ENCODE peak calls at places on chromosomes 5 and 9, in seven cellular contexts. J is A673; D is esophagus squamous epithelium; C is dorsolateral prefrontal cortex; S is CD8-positive, alpha-beta memory T cell; Z is brain microvascular endothelial cell; K is tibial nerve. P is an unnamed sample. For H3K27me3, the result is how much of the 10 kb centered on the place peaks cover.

GRCh38 chr9:137034709-137035506 is 3.0 kb upstream of the FUT7 start:
- DNase-seq in D (no peak), K (peak), S (peak), Z (peak), J (peak), C (peak), P (peak)

GRCh38 chr9:137756045-137756744 is 121.4 kb upstream of the CACNA1B start:
- DNase-seq in Z (no peak), J (no peak), D (no peak), C (no peak), K (no peak), S (no peak), P (no peak)

GRCh38 chr5:173315495-173316352 is 12.5 kb downstream of the STC2 start:
- DNase-seq in S (no peak), C (no peak), J (peak), D (no peak), Z (peak), K (peak), P (no peak)

GRCh38 chr9:26669641-26670040 is 223.0 kb downstream of the CAAP1 start:
- DNase-seq in S (no peak), J (no peak), Z (no peak), D (no peak), C (no peak), K (no peak), P (no peak)

GRCh38 chr5:64635056-64635686 is 55.1 kb upstream of the SHISAL2B start:
- DNase-seq in D (no peak), C (no peak), K (no peak), S (no peak), Z (no peak), J (peak), P (no peak)

GRCh38 chr9:17349816-17350215 is 215.0 kb downstream of the CNTLN start:
- DNase-seq in Z (peak), K (no peak), C (no peak), D (no peak), J (no peak), S (no peak), P (no peak)

GRCh38 chr9:122158202-122158601 is 1.4 kb downstream of the NDUFA8 start:
- DNase-seq in S (no peak), D (no peak), K (no peak), Z (peak), C (no peak), J (peak), P (peak)

GRCh38 chr5:84069608-84070179 is 315.0 kb downstream of the EDIL3 start:
- DNase-seq in K (no peak), D (no peak), Z (no peak), J (no peak), S (no peak), C (no peak), P (no peak)

GRCh38 chr9:738209-738915 is 103.1 kb upstream of the DMRT1 start:
- DNase-seq in C (no peak), Z (peak), K (no peak), D (no peak), S (no peak), J (no peak), P (no peak)

GRCh38 chr5:82278711-82279370 is 687 bp upstream of the RPS23 start:
- DNase-seq in D (no peak), Z (no peak), S (no peak), J (no peak), C (no peak), K (no peak), P (no peak)

GRCh38 chr5:104189031-104189430 is 626.4 kb upstream of the NUDT12 start:
- DNase-seq in J (no peak), C (no peak), S (no peak), Z (peak), K (no peak), D (no peak), P (no peak)

GRCh38 chr9:34578241-34579096 is 11.1 kb downstream of the CNTFR start:
- DNase-seq in Z (peak), D (no peak), K (no peak), C (peak), J (peak), S (no peak), P (no peak)

GRCh38 chr5:16888694-16889124 is 47.4 kb downstream of the MYO10 start:
- DNase-seq in C (no peak), D (no peak), J (peak), K (no peak), Z (peak), S (no peak), P (no peak)

GRCh38 chr9:84557751-84558150 is 111.8 kb upstream of the NTRK2 start:
- DNase-seq in J (no peak), C (no peak), D (no peak), Z (no peak), S (no peak), K (no peak), P (no peak)

GRCh38 chr5:112762113-112762810 is 24.6 kb downstream of the APC start:
- DNase-seq in J (no peak), Z (no peak), C (no peak), D (no peak), S (no peak), K (no peak), P (no peak)

GRCh38 chr9:83067579-83067978 is 4.6 kb upstream of the RASEF start:
- DNase-seq in S (no peak), Z (no peak), D (no peak), K (no peak), C (no peak), J (no peak), P (no peak)

GRCh38 chr9:21965401-21965951 is 28.7 kb downstream of the CDKN2A start:
- DNase-seq in C (no peak), D (no peak), K (no peak), Z (peak), S (peak), J (no peak), P (peak)

GRCh38 chr5:50420343-50420935 is 20.6 kb downstream of the EMB start:
- DNase-seq in S (no peak), Z (no peak), J (no peak), C (no peak), K (no peak), D (no peak), P (no peak)

GRCh38 chr9:106862946-106863740 is at the start of gene ZNF462:
- DNase-seq in D (no peak), Z (peak), C (peak), K (peak), J (peak), S (no peak), P (no peak)

GRCh38 chr9:13863112-13863511 is 450.8 kb downstream of the NFIB start:
- DNase-seq in D (no peak), J (peak), C (peak), Z (no peak), S (no peak), K (peak), P (no peak)

GRCh38 chr5:53478411-53479044 is 1.9 kb upstream of the FST start:
- DNase-seq in C (no peak), S (no peak), Z (peak), D (no peak), J (peak), K (peak), P (no peak)

GRCh38 chr5:123673107-123673506 is 161.1 kb downstream of the CSNK1G3 start:
- DNase-seq in C (no peak), K (no peak), J (no peak), S (no peak), D (no peak), Z (no peak), P (no peak)

GRCh38 chr5:148875205-148875875 is 48.9 kb downstream of the ADRB2 start:
- DNase-seq in K (no peak), Z (peak), J (no peak), D (no peak), C (no peak), S (no peak), P (no peak)

GRCh38 chr9:90385126-90385525 is 257.5 kb downstream of the DIRAS2 start:
- DNase-seq in C (no peak), D (no peak), Z (no peak), K (no peak), S (no peak), J (no peak), P (no peak)

GRCh38 chr5:159343295-159344094 is 13.2 kb upstream of the IL12B start:
- DNase-seq in C (no peak), S (no peak), K (no peak), Z (no peak), J (no peak), D (no peak), P (no peak)

GRCh38 chr5:142669479-142669878 is 16.4 kb downstream of the FGF1 start:
- DNase-seq in S (no peak), J (no peak), Z (no peak), C (no peak), K (no peak), D (no peak), P (no peak)

GRCh38 chr5:68348447-68349222 is 133.1 kb downstream of the PIK3R1 start:
- DNase-seq in K (no peak), C (no peak), S (no peak), Z (no peak), J (no peak), D (no peak), P (no peak)

GRCh38 chr9:137114613-137115393 is at the start of gene DPP7:
- DNase-seq in C (peak), J (peak), D (no peak), S (peak), K (peak), Z (no peak), P (peak)

GRCh38 chr5:1211701-1212100 is 10.3 kb downstream of the SLC6A19 start:
- DNase-seq in S (no peak), D (no peak), K (no peak), Z (no peak), J (no peak), C (peak), P (no peak)

GRCh38 chr5:135184646-135185045 is 150.6 kb upstream of the PITX1 start:
- DNase-seq in J (no peak), S (no peak), D (no peak), K (no peak), Z (no peak), C (no peak), P (no peak)

GRCh38 chr5:1835431-1835830 is 34.2 kb downstream of the NDUFS6 start:
- DNase-seq in C (no peak), K (no peak), J (no peak), D (no peak), Z (no peak), S (no peak), P (no peak)

GRCh38 chr9:102309379-102309778 is 570.9 kb upstream of the GRIN3A start:
- DNase-seq in S (no peak), C (no peak), D (no peak), Z (no peak), J (no peak), K (no peak), P (no peak)

GRCh38 chr5:118224546-118224945 is 763.8 kb downstream of the DTWD2 start:
- DNase-seq in J (no peak), K (no peak), S (no peak), Z (peak), D (no peak), C (no peak), P (no peak)

GRCh38 chr5:176533894-176534611 is 3.1 kb downstream of the RNF44 start:
- DNase-seq in K (no peak), Z (no peak), C (no peak), D (no peak), S (peak), J (no peak), P (no peak)

GRCh38 chr5:146466521-146467349 is 19.6 kb downstream of the TCERG1 start:
- DNase-seq in S (no peak), Z (no peak), K (no peak), C (no peak), J (peak), D (no peak), P (no peak)

GRCh38 chr5:1005904-1006655 is 2.5 kb upstream of the NKD2 start:
- DNase-seq in J (no peak), D (no peak), C (peak), S (peak), K (no peak), Z (no peak), P (no peak)

GRCh38 chr5:73948720-73949119 is 322.7 kb downstream of the ARHGEF28 start:
- DNase-seq in Z (no peak), K (peak), D (no peak), S (no peak), C (no peak), J (peak), P (no peak)

DNA sequence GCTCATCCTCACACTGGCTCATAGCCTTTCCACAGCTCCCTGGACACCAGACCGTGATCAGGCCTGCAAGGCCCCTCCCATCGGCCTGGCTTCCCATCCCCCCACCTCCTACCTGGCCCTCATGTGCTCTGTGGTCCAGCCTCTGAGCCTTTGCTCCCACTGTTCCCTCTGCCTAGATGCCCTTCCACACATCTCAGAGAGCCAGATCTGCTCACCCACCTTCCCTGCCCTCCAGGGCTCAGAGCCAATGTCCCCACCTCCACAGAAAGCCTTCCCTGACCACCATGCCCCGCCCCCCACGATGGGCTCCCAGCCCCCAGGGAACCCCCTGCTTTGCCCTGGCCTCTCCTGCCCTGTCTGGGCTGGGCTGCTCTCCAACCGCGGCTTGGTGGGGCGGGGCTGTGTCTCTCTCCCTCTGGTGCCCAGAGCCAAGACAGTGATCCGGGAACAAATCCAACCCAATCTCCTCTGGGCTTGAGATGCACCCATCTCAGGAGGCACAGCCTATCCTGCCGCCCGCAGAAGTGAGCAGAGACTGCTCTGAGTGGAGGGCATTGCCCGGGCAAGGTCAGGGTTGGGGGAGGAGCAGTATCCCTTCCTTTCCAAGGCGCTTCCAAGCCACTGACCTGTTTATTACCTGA is 1.6 kb downstream of the NINJ1 start:
- DNase-seq in Z (no peak), K (peak), J (no peak), C (no peak), D (no peak), S (no peak), P (no peak)
- H3K4me3 ChIP-seq in Z (peak), K (peak), J (no peak), C (peak), D (peak), S (peak), P (peak)

GRCh38 chr9:127753556-127753955 is 18.5 kb upstream of the TOR2A start:
- DNase-seq in C (no peak), Z (no peak), J (no peak), K (no peak), S (no peak), D (no peak), P (no peak)
- H3K27me3 ChIP-seq in C (under half), Z (under half), J (half or more), K (under half), S (under half), D (half or more), P (under half)

DNA sequence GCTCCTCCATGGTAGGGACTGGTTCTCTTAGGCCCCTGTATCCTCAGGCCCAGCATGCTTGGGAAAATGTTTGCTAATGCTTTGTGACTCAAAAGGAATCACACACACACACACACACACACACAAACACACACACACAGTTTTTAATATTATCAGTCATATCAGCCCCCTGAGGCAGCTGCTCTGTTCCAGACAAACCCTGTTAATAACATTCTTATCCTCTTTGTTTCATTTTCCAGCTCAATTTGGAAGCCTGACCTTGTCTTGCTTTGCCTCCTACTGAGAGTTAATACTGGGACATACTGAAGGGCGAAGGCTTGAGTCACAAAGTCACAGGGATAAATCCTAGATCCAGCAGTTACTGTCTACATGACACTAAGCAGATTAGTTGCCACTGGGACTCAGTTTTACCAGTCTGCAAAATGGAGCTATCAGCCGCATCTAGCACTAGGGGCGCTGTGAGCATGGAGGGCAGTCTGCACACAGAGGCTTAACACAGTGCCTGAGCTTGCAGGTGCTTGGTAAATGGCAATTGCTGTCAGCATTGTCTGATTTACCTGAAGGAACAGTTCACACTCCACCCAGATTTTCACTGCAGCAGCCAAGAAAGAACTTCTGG is 37.1 kb upstream of the KCNMB1 start:
- DNase-seq in J (no peak), Z (no peak), K (no peak), D (no peak), C (no peak), S (no peak), P (no peak)
- H3K4me3 ChIP-seq in J (no peak), Z (no peak), K (no peak), D (no peak), C (no peak), S (no peak), P (no peak)

GRCh38 chr9:33372900-33373299 is 29.5 kb downstream of the AQP7 start:
- DNase-seq in Z (no peak), K (no peak), J (no peak), D (no peak), C (no peak), S (no peak), P (no peak)
- H3K27me3 ChIP-seq in Z (under half), K (under half), J (under half), D (under half), C (under half), S (under half), P (under half)

DNA sequence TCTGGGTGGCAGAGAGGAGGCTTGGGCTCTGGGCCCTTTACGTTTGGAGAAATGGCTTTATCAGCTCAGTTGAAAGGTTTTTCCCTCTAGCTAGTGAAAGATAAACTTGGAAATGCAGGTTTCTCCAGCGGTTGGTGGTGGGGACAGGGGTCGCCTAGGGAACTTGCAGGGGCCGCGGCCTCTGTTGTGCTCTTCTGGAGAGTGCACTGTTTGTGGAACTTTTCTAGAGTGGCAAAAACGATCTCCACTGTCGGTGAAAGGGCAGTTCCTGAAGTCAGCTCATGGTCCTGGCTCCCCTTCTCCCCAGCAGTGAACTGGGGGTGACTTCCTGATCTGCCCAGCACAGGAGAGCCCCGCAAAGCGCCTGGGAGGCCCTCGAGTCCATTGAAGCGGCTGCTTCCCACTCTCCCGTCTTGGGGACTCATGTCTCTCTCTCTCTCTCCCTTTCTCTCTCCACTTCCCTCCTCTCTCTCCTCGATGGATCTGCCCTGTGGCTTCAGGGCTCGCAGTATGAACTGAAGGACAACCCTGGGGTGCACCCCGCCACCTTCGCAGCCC is 3.2 kb downstream of the IRX1 start:
- DNase-seq in J (no peak), S (no peak), Z (no peak), C (no peak), K (no peak), D (no peak), P (no peak)
- H3K4me3 ChIP-seq in J (no peak), S (no peak), Z (no peak), C (no peak), K (no peak), D (no peak), P (no peak)

DNA sequence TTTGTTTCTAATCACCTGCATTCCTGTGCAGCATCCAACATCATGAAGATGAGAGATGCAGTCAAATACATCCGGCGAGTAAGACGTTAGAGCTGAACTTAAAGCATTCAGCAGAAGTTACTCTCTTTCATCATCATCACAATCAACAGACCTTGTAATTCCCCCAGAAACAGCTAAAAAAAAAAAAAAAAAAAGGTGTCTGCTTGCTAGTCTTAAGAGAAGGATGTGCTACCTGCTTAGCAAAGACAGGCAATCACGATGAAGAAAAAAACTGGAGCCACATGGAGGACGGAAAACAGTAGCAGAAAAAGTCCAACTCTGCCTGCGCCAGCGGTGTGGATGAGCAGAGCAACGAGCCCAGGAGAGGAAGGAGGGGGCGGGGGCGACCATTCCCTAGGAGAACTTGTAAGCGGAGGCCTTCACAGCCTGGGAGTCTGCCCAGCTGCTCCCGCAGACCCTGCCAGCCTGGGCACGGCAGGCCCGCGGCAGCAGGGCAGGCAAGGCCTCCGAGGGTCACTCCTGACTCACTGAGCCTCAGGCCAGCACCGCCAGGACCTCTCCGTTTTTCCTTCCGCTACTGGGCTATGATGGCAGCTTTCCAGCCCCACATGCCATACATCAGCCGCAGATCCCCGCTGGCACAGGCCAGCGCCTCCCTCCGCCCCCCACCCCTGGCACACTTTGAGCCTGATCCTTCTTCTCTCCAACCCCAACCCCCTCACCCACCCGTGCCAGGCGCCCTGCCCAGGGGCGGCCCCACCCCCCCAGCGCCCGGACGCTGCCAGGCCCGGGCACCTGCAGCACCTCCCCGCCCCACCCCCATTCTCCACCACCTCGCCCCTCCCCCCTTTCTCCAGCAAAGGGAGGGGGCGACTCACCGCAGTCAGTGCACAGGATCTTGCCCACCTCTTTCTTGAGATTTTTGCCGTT is 1.3 kb downstream of the NRG2 start:
- DNase-seq in S (no peak), Z (peak), C (peak), J (peak), D (no peak), K (peak), P (no peak)
- H3K27me3 ChIP-seq in S (under half), Z (under half), C (under half), J (half or more), D (half or more), K (under half), P (half or more)

GRCh38 chr9:79577969-79578723 is 6.4 kb downstream of the TLE4 start:
- DNase-seq in C (no peak), Z (no peak), S (no peak), K (no peak), J (no peak), D (no peak), P (no peak)
- H3K4me3 ChIP-seq in C (peak), Z (no peak), S (no peak), K (no peak), J (no peak), D (no peak), P (peak)